ENCODE peak calls at places on chromosomes 2 and 18, in five cellular contexts. One of them, this sample, is unnamed.

GRCh38 chr2:73063909-73064875 is 7.3 kb downstream of the SFXN5 start:
- DNase-seq in GM12878: no peak
- DNase-seq in SK-N-SH: no peak
- DNase-seq in HepG2: no peak
- DNase-seq in K562: peak
- DNase-seq in this sample: no peak

GRCh38 chr2:144426981-144427479 is 92.9 kb downstream of the ZEB2 start:
- DNase-seq in GM12878: no peak
- DNase-seq in SK-N-SH: no peak
- DNase-seq in HepG2: peak
- DNase-seq in K562: no peak
- DNase-seq in this sample: no peak

GRCh38 chr18:59821983-59822382 is 77.8 kb upstream of the PMAIP1 start:
- DNase-seq in GM12878: no peak
- DNase-seq in SK-N-SH: no peak
- DNase-seq in HepG2: no peak
- DNase-seq in K562: no peak
- DNase-seq in this sample: no peak

GRCh38 chr2:144215701-144216675 is 303.9 kb downstream of the ZEB2 start:
- DNase-seq in GM12878: peak
- DNase-seq in SK-N-SH: no peak
- DNase-seq in HepG2: no peak
- DNase-seq in K562: no peak
- DNase-seq in this sample: no peak

GRCh38 chr2:99827296-99827999 is 314.9 kb downstream of the AFF3 start:
- DNase-seq in GM12878: no peak
- DNase-seq in SK-N-SH: no peak
- DNase-seq in HepG2: no peak
- DNase-seq in K562: no peak
- DNase-seq in this sample: no peak

GRCh38 chr2:71060871-71061270 is 7.6 kb upstream of the NAGK start:
- DNase-seq in GM12878: no peak
- DNase-seq in SK-N-SH: no peak
- DNase-seq in HepG2: no peak
- DNase-seq in K562: peak
- DNase-seq in this sample: no peak

GRCh38 chr2:219440388-219441256 is 6.0 kb downstream of the SPEG start:
- DNase-seq in GM12878: no peak
- DNase-seq in SK-N-SH: no peak
- DNase-seq in HepG2: no peak
- DNase-seq in K562: no peak
- DNase-seq in this sample: no peak

GRCh38 chr2:219344756-219345458 is 12.4 kb upstream of the RESP18 start:
- DNase-seq in GM12878: no peak
- DNase-seq in SK-N-SH: no peak
- DNase-seq in HepG2: no peak
- DNase-seq in K562: no peak
- DNase-seq in this sample: no peak

GRCh38 chr2:20620271-20620681 is 30.6 kb downstream of the HS1BP3 start:
- DNase-seq in GM12878: no peak
- DNase-seq in SK-N-SH: peak
- DNase-seq in HepG2: no peak
- DNase-seq in K562: no peak
- DNase-seq in this sample: no peak
- TF ChIP-seq FOXM1 in GM12878: no peak
- TF ChIP-seq FOXM1 in SK-N-SH: no peak
- TF ChIP-seq FOXM1 in HepG2: no peak
- TF ChIP-seq FOXM1 in K562: no peak
- TF ChIP-seq FOXM1 in this sample: no peak

DNA sequence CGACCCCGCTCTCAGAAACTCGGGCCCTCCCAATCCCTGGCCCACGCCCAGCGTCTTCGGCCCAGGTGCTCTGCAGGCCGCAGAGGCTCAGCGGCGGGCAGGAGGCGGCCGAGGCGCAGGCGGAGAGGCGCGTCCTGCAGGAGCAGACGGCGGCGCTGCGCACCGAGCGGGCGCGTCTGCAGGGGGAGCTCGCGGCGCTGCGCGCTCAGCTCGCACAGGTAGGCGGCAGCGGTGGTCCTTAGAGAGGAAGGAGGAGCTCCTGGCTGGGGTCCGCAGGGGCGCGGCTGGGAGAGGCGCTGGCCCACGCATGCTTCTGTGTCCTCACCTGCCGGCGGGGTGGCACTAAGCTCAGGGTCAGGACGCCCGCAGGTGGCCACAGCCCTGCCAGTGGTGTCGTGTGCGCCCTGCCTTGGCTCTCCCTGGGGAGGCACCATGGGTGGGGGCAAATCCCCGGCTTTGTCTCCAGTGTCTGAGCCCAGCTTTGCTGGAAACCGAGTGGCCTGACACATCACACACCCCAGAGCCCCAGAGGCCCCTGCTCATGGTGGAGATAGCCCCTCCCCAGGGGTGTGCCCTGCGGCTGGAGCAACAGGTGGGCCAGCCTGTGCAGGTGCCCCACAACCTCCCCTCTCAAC is 14.9 kb upstream of the SNED1 start:
- DNase-seq in GM12878: no peak
- DNase-seq in SK-N-SH: peak
- DNase-seq in HepG2: no peak
- DNase-seq in K562: peak
- DNase-seq in this sample: peak
- TF ChIP-seq FOXM1 in GM12878: no peak
- TF ChIP-seq FOXM1 in SK-N-SH: no peak
- TF ChIP-seq FOXM1 in HepG2: no peak
- TF ChIP-seq FOXM1 in K562: no peak
- TF ChIP-seq FOXM1 in this sample: no peak

DNA sequence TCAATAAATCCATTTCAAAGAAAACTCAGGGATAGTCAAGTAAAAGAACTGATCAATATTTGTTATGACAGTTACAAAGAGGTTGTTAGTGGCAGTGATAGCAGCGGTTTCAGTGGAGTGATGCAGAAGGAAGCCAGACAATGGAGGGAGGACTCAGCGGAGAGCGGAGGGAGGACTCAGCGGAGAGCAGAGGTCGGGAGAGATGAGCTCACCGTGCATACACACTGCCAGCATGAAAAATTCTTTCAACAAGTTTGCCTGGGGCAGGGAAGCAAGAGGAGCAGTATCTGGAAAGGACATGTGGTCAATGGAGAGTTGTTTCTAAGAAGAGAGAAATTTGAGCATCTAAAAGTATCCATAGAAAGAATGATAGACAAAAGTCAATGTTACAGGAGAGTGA is 60.9 kb upstream of the BCL11A start:
- DNase-seq in GM12878: no peak
- DNase-seq in SK-N-SH: no peak
- DNase-seq in HepG2: no peak
- DNase-seq in K562: no peak
- DNase-seq in this sample: no peak
- TF ChIP-seq FOXM1 in GM12878: no peak
- TF ChIP-seq FOXM1 in SK-N-SH: no peak
- TF ChIP-seq FOXM1 in HepG2: no peak
- TF ChIP-seq FOXM1 in K562: no peak
- TF ChIP-seq FOXM1 in this sample: no peak

DNA sequence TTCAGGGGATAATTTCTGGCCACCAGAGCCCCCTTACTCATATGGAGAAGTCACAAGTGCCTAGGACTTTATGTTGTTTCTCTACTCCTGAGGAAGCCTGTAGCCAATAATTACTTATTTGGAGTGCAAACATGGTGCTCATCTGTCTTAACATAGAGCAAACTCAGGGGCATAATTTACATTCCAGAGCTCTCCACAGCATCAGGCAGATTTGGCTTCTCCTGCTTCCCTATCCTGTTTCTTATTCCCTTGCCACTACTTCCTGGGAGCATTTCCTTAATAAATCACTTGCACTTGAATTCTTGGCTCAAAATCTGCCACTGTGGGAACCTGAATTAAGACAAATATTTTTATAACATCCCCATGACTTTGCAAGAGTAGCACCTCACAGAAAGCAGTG is 960.9 kb downstream of the SOCS6 start:
- DNase-seq in GM12878: no peak
- DNase-seq in SK-N-SH: no peak
- DNase-seq in HepG2: no peak
- DNase-seq in K562: no peak
- DNase-seq in this sample: no peak
- TF ChIP-seq FOXM1 in GM12878: no peak
- TF ChIP-seq FOXM1 in SK-N-SH: no peak
- TF ChIP-seq FOXM1 in HepG2: no peak
- TF ChIP-seq FOXM1 in K562: no peak
- TF ChIP-seq FOXM1 in this sample: no peak

DNA sequence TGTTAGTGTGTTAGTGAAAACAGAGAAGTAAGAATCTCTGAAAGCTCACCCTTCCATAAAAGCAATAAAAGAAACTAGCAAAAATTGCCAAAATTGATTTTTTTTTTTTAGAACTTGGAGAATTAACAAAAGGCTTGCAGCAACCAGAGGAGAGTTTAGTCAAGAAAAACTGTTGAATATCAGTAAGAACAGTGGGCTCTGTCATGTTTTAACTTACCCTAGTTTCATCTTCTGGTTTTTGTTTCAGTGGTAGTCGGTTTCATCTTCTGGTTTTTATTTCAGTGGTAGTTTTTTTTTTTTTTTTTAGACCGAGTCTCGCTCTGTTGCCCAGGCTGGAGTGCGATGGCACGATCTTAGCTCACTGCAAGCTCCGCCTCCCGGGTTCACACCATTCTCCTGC is 580.9 kb downstream of the NYAP2 start:
- DNase-seq in GM12878: no peak
- DNase-seq in SK-N-SH: no peak
- DNase-seq in HepG2: no peak
- DNase-seq in K562: no peak
- DNase-seq in this sample: no peak
- TF ChIP-seq FOXM1 in GM12878: no peak
- TF ChIP-seq FOXM1 in SK-N-SH: no peak
- TF ChIP-seq FOXM1 in HepG2: no peak
- TF ChIP-seq FOXM1 in K562: no peak
- TF ChIP-seq FOXM1 in this sample: no peak

GRCh38 chr18:10114727-10115463 is 201.1 kb downstream of the VAPA start:
- DNase-seq in GM12878: no peak
- DNase-seq in SK-N-SH: no peak
- DNase-seq in HepG2: no peak
- DNase-seq in K562: no peak
- DNase-seq in this sample: no peak
- TF ChIP-seq FOXM1 in GM12878: no peak
- TF ChIP-seq FOXM1 in SK-N-SH: no peak
- TF ChIP-seq FOXM1 in HepG2: no peak
- TF ChIP-seq FOXM1 in K562: no peak
- TF ChIP-seq FOXM1 in this sample: no peak